ENCODE peak calls at places on chromosomes 13 and 19, in four cellular contexts. One of them, this sample, is unnamed.

GRCh38 chr19:45667620-45668341 is at the start of gene GIPR:
- DNase-seq in IMR-90: peak
- DNase-seq in astrocyte of the spinal cord: no peak
- DNase-seq in CD4-positive, alpha-beta T cell: peak
- DNase-seq in this sample: peak

GRCh38 chr19:50870417-50871089 is 2.7 kb upstream of the KLK2 start:
- DNase-seq in IMR-90: peak
- DNase-seq in CD4-positive, alpha-beta T cell: no peak
- DNase-seq in astrocyte of the spinal cord: no peak
- DNase-seq in this sample: no peak

GRCh38 chr19:41354343-41354974 is 737 bp upstream of the TGFB1 start:
- DNase-seq in CD4-positive, alpha-beta T cell: no peak
- DNase-seq in astrocyte of the spinal cord: no peak
- DNase-seq in IMR-90: no peak
- DNase-seq in this sample: no peak

GRCh38 chr19:19463348-19464117 is 51.8 kb downstream of the TSSK6 start:
- DNase-seq in CD4-positive, alpha-beta T cell: no peak
- DNase-seq in IMR-90: peak
- DNase-seq in astrocyte of the spinal cord: peak
- DNase-seq in this sample: no peak

GRCh38 chr13:109974354-109974753 is 188.0 kb upstream of the IRS2 start:
- DNase-seq in IMR-90: peak
- DNase-seq in CD4-positive, alpha-beta T cell: no peak
- DNase-seq in astrocyte of the spinal cord: no peak
- DNase-seq in this sample: no peak

GRCh38 chr13:44302948-44303575 is 70.6 kb upstream of the SERP2 start:
- DNase-seq in IMR-90: peak
- DNase-seq in CD4-positive, alpha-beta T cell: no peak
- DNase-seq in astrocyte of the spinal cord: no peak
- DNase-seq in this sample: no peak

GRCh38 chr19:29491491-29491890 is 34.3 kb upstream of the VSTM2B start:
- DNase-seq in CD4-positive, alpha-beta T cell: no peak
- DNase-seq in astrocyte of the spinal cord: no peak
- DNase-seq in IMR-90: no peak
- DNase-seq in this sample: no peak

GRCh38 chr13:113291997-113292862 is 4.8 kb upstream of the LAMP1 start:
- DNase-seq in astrocyte of the spinal cord: peak
- DNase-seq in IMR-90: peak
- DNase-seq in CD4-positive, alpha-beta T cell: no peak
- DNase-seq in this sample: no peak

GRCh38 chr13:30895773-30896172 is 10.3 kb upstream of the MEDAG start:
- DNase-seq in CD4-positive, alpha-beta T cell: no peak
- DNase-seq in astrocyte of the spinal cord: peak
- DNase-seq in IMR-90: peak
- DNase-seq in this sample: no peak

GRCh38 chr13:50382511-50382910 is 367.3 kb downstream of the KCNRG start:
- DNase-seq in IMR-90: no peak
- DNase-seq in CD4-positive, alpha-beta T cell: no peak
- DNase-seq in astrocyte of the spinal cord: no peak
- DNase-seq in this sample: no peak
- TF ChIP-seq CTCF in IMR-90: no peak
- TF ChIP-seq CTCF in CD4-positive, alpha-beta T cell: no peak
- TF ChIP-seq CTCF in astrocyte of the spinal cord: no peak
- TF ChIP-seq CTCF in this sample: no peak

GRCh38 chr19:8530061-8530679 is 16.2 kb upstream of the ZNF414 start:
- DNase-seq in CD4-positive, alpha-beta T cell: no peak
- DNase-seq in astrocyte of the spinal cord: no peak
- DNase-seq in IMR-90: no peak
- DNase-seq in this sample: no peak
- TF ChIP-seq CTCF in CD4-positive, alpha-beta T cell: no peak
- TF ChIP-seq CTCF in astrocyte of the spinal cord: no peak
- TF ChIP-seq CTCF in IMR-90: no peak
- TF ChIP-seq CTCF in this sample: no peak

GRCh38 chr13:26128676-26129075 is 76.9 kb upstream of the SHISA2 start:
- DNase-seq in IMR-90: no peak
- DNase-seq in CD4-positive, alpha-beta T cell: no peak
- DNase-seq in astrocyte of the spinal cord: no peak
- DNase-seq in this sample: no peak

GRCh38 chr13:26133851-26134250 is 82.0 kb upstream of the SHISA2 start:
- DNase-seq in astrocyte of the spinal cord: no peak
- DNase-seq in CD4-positive, alpha-beta T cell: no peak
- DNase-seq in IMR-90: no peak
- DNase-seq in this sample: no peak

GRCh38 chr13:26133286-26133685 is 81.5 kb upstream of the SHISA2 start:
- DNase-seq in CD4-positive, alpha-beta T cell: no peak
- DNase-seq in IMR-90: no peak
- DNase-seq in astrocyte of the spinal cord: no peak
- DNase-seq in this sample: no peak

DNA sequence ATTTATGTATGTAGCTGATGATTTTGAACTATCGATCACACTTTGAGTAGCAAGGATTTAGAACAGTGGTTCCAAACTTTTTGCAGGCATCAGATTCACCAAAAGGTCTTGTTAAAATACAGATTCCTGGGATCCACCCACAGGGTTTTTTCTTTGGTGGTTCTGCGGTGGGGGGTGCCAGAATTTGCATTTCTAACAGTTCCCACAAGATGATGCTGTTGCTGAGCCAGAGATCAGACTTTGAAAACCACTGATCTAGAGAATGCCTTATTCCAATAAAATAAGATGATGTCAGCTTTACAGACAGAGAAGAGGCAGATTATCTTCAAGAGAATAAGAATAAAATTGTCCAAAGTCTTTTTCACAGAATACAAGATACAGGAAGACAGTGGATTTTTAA is 80.9 kb upstream of the SHISA2 start:
- DNase-seq in astrocyte of the spinal cord: no peak
- DNase-seq in CD4-positive, alpha-beta T cell: no peak
- DNase-seq in IMR-90: peak
- DNase-seq in this sample: no peak
- TF ChIP-seq CTCF in astrocyte of the spinal cord: peak
- TF ChIP-seq CTCF in CD4-positive, alpha-beta T cell: no peak
- TF ChIP-seq CTCF in IMR-90: peak
- TF ChIP-seq CTCF in this sample: no peak

GRCh38 chr13:47463726-47464125 is 537.3 kb downstream of the SUCLA2 start:
- DNase-seq in IMR-90: peak
- DNase-seq in CD4-positive, alpha-beta T cell: no peak
- DNase-seq in astrocyte of the spinal cord: peak
- DNase-seq in this sample: no peak

GRCh38 chr13:47455581-47455980 is 545.5 kb downstream of the SUCLA2 start:
- DNase-seq in CD4-positive, alpha-beta T cell: no peak
- DNase-seq in IMR-90: no peak
- DNase-seq in astrocyte of the spinal cord: no peak
- DNase-seq in this sample: no peak

GRCh38 chr13:47463002-47463401 is 538.1 kb downstream of the SUCLA2 start:
- DNase-seq in astrocyte of the spinal cord: no peak
- DNase-seq in CD4-positive, alpha-beta T cell: no peak
- DNase-seq in IMR-90: no peak
- DNase-seq in this sample: no peak

GRCh38 chr13:47457631-47458030 is 543.4 kb downstream of the SUCLA2 start:
- DNase-seq in CD4-positive, alpha-beta T cell: no peak
- DNase-seq in astrocyte of the spinal cord: no peak
- DNase-seq in IMR-90: peak
- DNase-seq in this sample: no peak

GRCh38 chr13:47459512-47459911 is 541.6 kb downstream of the SUCLA2 start:
- DNase-seq in CD4-positive, alpha-beta T cell: no peak
- DNase-seq in astrocyte of the spinal cord: peak
- DNase-seq in IMR-90: peak
- DNase-seq in this sample: no peak
- TF ChIP-seq CTCF in CD4-positive, alpha-beta T cell: no peak
- TF ChIP-seq CTCF in astrocyte of the spinal cord: peak
- TF ChIP-seq CTCF in IMR-90: peak
- TF ChIP-seq CTCF in this sample: no peak